ENCODE peak calls at places on chromosomes 13 and 19, in four cellular contexts. One of them, this sample, is unnamed.

GRCh38 chr19:50415661-50416033 is 3.1 kb upstream of the SPIB start:
- DNase-seq in GM12878: peak; percentile 68
- DNase-seq in HepG2: no peak
- DNase-seq in K562: peak; percentile 74
- DNase-seq in this sample: no peak

GRCh38 chr19:35738887-35739229 is 3.4 kb downstream of the IGFLR1 start:
- DNase-seq in K562: no peak
- DNase-seq in HepG2: no peak
- DNase-seq in GM12878: no peak
- DNase-seq in this sample: no peak

GRCh38 chr13:113851826-113852535 is 11.9 kb downstream of the GAS6 start:
- DNase-seq in K562: no peak
- DNase-seq in GM12878: no peak
- DNase-seq in HepG2: no peak
- DNase-seq in this sample: no peak

GRCh38 chr19:36528921-36529518 is 949 bp upstream of the ZNF260 start:
- DNase-seq in HepG2: peak; percentile 8
- DNase-seq in K562: peak; percentile 52
- DNase-seq in GM12878: peak; percentile 19
- DNase-seq in this sample: peak; percentile 13

GRCh38 chr13:32267836-32268439 is 47.2 kb downstream of the ZAR1L start:
- DNase-seq in K562: peak; percentile 12
- DNase-seq in HepG2: no peak
- DNase-seq in GM12878: no peak
- DNase-seq in this sample: no peak

GRCh38 chr13:19672990-19673389 is 39.5 kb downstream of the MPHOSPH8 start:
- DNase-seq in K562: no peak
- DNase-seq in HepG2: no peak
- DNase-seq in GM12878: no peak
- DNase-seq in this sample: no peak

GRCh38 chr19:2561895-2562294 is 86.0 kb downstream of the GADD45B start:
- DNase-seq in GM12878: peak; percentile 92
- DNase-seq in K562: no peak
- DNase-seq in HepG2: no peak
- DNase-seq in this sample: no peak

GRCh38 chr13:79631260-79631659 is 150.3 kb downstream of the NDFIP2 start:
- DNase-seq in K562: no peak
- DNase-seq in HepG2: no peak
- DNase-seq in GM12878: no peak
- DNase-seq in this sample: no peak

GRCh38 chr19:15328312-15328711 is 4.0 kb downstream of the BRD4 start:
- DNase-seq in K562: no peak
- DNase-seq in HepG2: no peak
- DNase-seq in GM12878: no peak
- DNase-seq in this sample: no peak

GRCh38 chr19:45250216-45250831 is 747 bp upstream of the MARK4 start:
- DNase-seq in HepG2: no peak
- DNase-seq in GM12878: no peak
- DNase-seq in K562: no peak
- DNase-seq in this sample: no peak

GRCh38 chr19:45249261-45250033 is 1.6 kb upstream of the MARK4 start:
- DNase-seq in GM12878: no peak
- DNase-seq in K562: no peak
- DNase-seq in HepG2: no peak
- DNase-seq in this sample: no peak

GRCh38 chr19:45253396-45254027 is 2.4 kb downstream of the MARK4 start:
- DNase-seq in HepG2: no peak
- DNase-seq in K562: no peak
- DNase-seq in GM12878: no peak
- DNase-seq in this sample: no peak

GRCh38 chr19:45251452-45252354 is 632 bp downstream of the MARK4 start:
- DNase-seq in GM12878: no peak
- DNase-seq in HepG2: no peak
- DNase-seq in K562: no peak
- DNase-seq in this sample: no peak

GRCh38 chr19:45250832-45251451 is at the start of gene MARK4:
- DNase-seq in GM12878: no peak
- DNase-seq in HepG2: no peak
- DNase-seq in K562: peak; percentile 74
- DNase-seq in this sample: peak; percentile 86
- TF ChIP-seq SP1 in GM12878: no peak
- TF ChIP-seq SP1 in HepG2: no peak
- TF ChIP-seq SP1 in K562: no peak
- TF ChIP-seq SP1 in this sample: no peak

GRCh38 chr19:13023666-13024065 is 28.4 kb downstream of the NFIX start:
- DNase-seq in K562: no peak
- DNase-seq in HepG2: no peak
- DNase-seq in GM12878: no peak
- DNase-seq in this sample: no peak

GRCh38 chr19:13024958-13025653 is 29.8 kb downstream of the NFIX start:
- DNase-seq in HepG2: no peak
- DNase-seq in GM12878: no peak
- DNase-seq in K562: no peak
- DNase-seq in this sample: no peak

GRCh38 chr19:13022859-13023636 is 27.8 kb downstream of the NFIX start:
- DNase-seq in HepG2: peak; percentile 79
- DNase-seq in K562: peak; percentile 68
- DNase-seq in GM12878: no peak
- DNase-seq in this sample: peak; percentile 52

GRCh38 chr19:13025819-13026477 is 30.7 kb downstream of the NFIX start:
- DNase-seq in HepG2: no peak
- DNase-seq in K562: no peak
- DNase-seq in GM12878: no peak
- DNase-seq in this sample: no peak

DNA sequence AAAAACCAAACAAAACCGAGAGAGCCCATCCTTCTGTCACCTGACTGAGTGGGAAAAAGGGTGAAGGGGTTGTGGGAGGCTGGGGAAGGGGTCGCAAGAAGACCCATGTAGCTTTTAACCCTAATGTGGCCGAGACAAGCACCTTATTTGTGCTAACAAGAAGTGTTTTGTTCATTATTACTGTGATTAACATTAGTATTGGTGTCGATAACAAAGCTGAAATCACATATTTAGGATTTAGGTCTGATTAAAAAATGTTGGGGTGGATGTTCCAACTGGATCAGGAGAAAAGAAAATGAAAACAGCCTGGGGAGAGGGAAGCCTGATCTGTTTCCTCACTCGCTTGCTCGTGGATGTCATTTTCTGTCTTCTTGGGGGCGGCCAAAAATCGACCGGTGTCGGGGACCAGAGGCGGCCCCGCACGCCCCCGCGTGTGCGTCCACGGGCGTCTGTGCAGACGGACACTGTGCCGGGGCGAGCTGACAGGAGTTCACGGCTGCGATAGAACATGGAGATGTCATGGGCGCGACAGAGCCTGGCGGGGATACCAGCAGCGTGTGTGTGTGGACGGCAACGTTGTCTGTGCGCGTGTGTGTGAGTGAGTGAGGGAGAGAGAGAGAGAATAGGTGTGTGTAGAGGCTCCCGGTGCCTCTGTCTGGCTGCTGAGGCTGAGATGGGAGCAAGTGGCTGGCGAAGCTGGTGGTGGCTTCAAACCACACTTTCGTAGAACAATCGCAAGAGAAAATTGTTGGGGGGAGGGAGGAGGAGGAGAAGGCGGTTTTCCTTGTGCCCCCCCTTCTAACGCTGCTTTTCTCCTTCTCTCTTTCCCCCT is 29.1 kb downstream of the NFIX start:
- DNase-seq in GM12878: no peak
- DNase-seq in K562: no peak
- DNase-seq in HepG2: no peak
- DNase-seq in this sample: no peak
- TF ChIP-seq TARDBP in GM12878: no peak
- TF ChIP-seq TARDBP in K562: no peak
- TF ChIP-seq TARDBP in HepG2: no peak
- TF ChIP-seq TARDBP in this sample: no peak

DNA sequence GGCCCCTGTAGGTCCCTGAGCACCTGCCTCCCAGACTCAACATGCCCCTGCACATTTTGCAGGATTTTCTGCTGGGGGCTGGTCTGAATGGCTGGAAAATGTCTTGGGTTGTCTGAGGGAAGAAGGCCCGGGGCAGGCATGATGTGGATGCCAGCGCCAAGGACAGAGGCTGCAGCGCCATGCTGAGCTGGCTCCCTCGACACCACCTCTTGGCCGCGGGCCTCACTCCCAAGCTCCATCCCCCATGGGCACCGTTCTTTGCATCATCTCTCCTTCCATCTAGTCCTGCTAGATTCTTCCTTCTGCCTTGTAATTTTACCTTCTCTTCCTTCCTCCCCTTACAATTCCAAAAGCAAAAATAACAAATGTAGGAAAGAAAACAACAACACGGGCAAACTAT is 70.6 kb downstream of the ZIC5 start:
- DNase-seq in K562: no peak
- DNase-seq in GM12878: no peak
- DNase-seq in HepG2: no peak
- DNase-seq in this sample: no peak
- TF ChIP-seq SP1 in K562: no peak
- TF ChIP-seq SP1 in GM12878: no peak
- TF ChIP-seq SP1 in HepG2: no peak
- TF ChIP-seq SP1 in this sample: no peak

GRCh38 chr13:66560991-66561390 is 669.1 kb downstream of the PCDH9 start:
- DNase-seq in GM12878: no peak
- DNase-seq in K562: no peak
- DNase-seq in HepG2: no peak
- DNase-seq in this sample: no peak

GRCh38 chr13:66560189-66560588 is 669.9 kb downstream of the PCDH9 start:
- DNase-seq in GM12878: no peak
- DNase-seq in HepG2: no peak
- DNase-seq in K562: peak; percentile 42
- DNase-seq in this sample: no peak

GRCh38 chr13:66556306-66556705 is 673.8 kb downstream of the PCDH9 start:
- DNase-seq in GM12878: no peak
- DNase-seq in K562: no peak
- DNase-seq in HepG2: no peak
- DNase-seq in this sample: no peak

GRCh38 chr13:66559093-66559492 is 671.0 kb downstream of the PCDH9 start:
- DNase-seq in HepG2: no peak
- DNase-seq in GM12878: no peak
- DNase-seq in K562: no peak
- DNase-seq in this sample: no peak

DNA sequence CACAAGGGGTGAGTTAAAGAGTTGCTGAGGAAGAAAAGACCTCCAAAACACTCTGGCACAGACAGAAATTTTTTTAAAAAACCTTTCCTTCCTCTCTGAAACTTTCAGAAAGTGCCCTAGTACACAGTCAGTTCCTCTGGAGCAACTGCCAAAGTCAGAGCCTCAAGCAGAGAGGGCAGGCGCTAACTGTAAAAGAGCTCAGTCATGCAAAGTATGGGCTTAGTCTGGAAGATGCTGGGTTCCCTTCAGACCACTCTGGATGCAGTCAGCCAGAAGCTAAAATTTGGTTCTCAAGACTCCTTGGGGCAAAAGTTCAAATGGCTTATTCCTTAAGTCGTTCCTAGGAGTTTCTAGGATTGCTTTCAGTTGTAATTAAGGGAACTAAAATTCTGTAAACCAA is 671.6 kb downstream of the PCDH9 start:
- DNase-seq in GM12878: no peak
- DNase-seq in K562: peak; percentile 23
- DNase-seq in HepG2: no peak
- DNase-seq in this sample: peak; percentile 58
- TF ChIP-seq TARDBP in GM12878: no peak
- TF ChIP-seq TARDBP in K562: no peak
- TF ChIP-seq TARDBP in HepG2: no peak
- TF ChIP-seq TARDBP in this sample: no peak

DNA sequence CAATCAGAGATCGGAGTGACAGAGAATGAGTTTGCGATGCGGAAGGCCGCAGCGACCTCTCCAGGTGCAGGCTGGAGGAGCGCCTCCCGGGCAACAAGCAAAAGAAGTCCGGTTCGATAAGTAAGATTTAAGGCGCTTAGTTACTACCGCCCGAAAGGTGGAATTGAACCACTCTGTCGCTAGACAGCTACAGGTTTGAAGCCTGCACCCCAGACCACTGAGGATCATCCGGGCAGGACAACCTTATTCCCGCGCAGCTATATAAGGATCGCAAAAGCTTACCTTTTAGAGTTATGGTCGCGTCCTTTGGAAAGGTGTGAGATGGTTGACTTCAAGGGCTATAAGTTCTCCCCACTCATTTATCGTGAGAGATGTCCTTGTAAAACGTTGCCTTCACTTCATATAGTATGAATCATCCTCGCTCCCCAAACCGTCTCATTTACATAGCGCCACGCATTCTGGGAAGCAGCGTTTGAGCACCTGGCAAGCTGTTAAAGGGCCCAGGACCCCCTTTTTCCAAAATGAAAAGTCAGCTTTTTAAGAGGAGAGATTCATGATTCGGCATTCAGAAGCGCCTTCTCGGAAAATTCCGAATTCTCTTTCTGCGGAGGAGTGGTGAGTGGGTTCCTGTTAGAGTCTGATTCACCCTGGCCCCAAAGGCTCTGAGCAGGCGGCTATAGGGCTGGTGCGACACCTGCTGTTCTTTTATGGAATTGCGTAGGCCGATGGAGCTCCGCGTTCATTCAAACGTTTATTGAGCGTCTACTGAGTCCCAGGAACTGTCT is 10.8 kb downstream of the FOSB start:
- DNase-seq in HepG2: peak; percentile 91
- DNase-seq in GM12878: peak; percentile 88
- DNase-seq in K562: peak; percentile 95
- DNase-seq in this sample: peak; percentile 76
- TF ChIP-seq SP1 in HepG2: peak; percentile 29
- TF ChIP-seq SP1 in GM12878: no peak
- TF ChIP-seq SP1 in K562: peak; percentile 85
- TF ChIP-seq SP1 in this sample: no peak

DNA sequence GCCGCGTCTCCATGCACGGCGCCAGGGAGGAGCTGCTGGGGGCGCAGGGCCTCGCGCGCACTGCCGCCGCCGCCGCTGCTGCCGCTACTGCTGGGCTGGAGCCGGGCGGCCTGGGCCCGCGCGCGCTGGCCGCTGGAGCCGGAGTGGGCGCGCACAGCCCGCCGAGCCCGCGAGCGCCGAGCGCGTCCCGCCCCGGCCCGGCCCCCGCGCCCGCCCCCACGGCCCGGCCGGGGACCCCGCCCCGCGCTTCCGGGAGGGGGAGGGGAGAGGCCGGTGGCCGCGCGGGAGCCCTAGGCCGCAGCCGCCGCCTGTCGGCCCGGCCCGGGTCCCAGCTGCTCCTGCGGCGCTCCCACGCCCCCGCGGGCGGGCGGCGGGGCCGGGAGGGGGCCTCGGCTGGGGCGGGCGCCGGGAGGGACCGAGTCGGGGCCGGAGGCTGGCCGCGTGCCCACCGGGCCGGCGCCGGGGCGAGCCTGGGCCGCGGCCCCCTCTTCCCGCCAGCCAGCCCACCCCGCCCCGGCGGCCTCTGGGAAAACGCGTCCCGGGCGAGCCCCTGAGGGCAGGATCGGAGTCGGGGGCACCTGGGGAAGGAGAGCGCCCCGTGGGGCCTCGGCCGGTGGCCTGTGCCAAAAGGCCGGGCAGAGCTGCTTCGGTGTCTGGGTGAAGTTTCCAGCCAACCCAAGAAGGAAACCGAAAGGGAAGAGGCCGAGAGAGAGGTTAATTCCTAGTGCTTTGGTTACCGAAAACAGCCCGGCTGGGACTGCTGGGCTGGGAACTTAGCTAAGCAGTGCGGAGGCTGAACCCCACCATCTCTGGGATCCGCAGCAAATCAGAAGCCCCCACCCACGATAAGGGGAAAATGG is at the start of gene STK24:
- DNase-seq in K562: peak; percentile 71
- DNase-seq in HepG2: peak; percentile 34
- DNase-seq in GM12878: no peak
- DNase-seq in this sample: peak; percentile 74
- TF ChIP-seq TARDBP in K562: no peak
- TF ChIP-seq TARDBP in HepG2: no peak
- TF ChIP-seq TARDBP in GM12878: no peak
- TF ChIP-seq TARDBP in this sample: no peak